ENCODE peak calls at places on chromosomes 13 and 19, in eight cellular contexts. Y is tibial nerve, A is brain microvascular endothelial cell, I is lower leg skin, P is left lung, J is lung, Z is AG04450, G is HCT116. T is an unnamed sample.

GRCh38 chr13:79781829-79782540 is 301.0 kb downstream of the NDFIP2 start:
- DNase-seq in J (no peak), I (no peak), Z (no peak), P (no peak), G (no peak), A (no peak), Y (no peak), T (no peak)

GRCh38 chr19:38849746-38850230 is at the start of gene HNRNPL:
- DNase-seq in A (no peak), P (peak; percentile 98), I (no peak), J (peak; percentile 99), Z (no peak), G (no peak), Y (no peak), T (no peak)

GRCh38 chr19:47826800-47827199 is 5.1 kb downstream of the CRX start:
- DNase-seq in I (no peak), P (no peak), A (no peak), G (no peak), J (no peak), Z (no peak), Y (no peak), T (no peak)

GRCh38 chr13:44317752-44318550 is 55.7 kb upstream of the SERP2 start:
- DNase-seq in Y (no peak), G (no peak), I (peak; percentile 53), Z (no peak), A (no peak), J (no peak), P (no peak), T (peak; percentile 86)

GRCh38 chr13:95438297-95438696 is 114.2 kb upstream of the CLDN10 start:
- DNase-seq in Z (no peak), I (no peak), J (no peak), G (no peak), P (no peak), A (no peak), Y (no peak), T (no peak)

GRCh38 chr13:37960427-37960826 is 90.9 kb upstream of the TRPC4 start:
- DNase-seq in Z (no peak), G (no peak), P (no peak), Y (no peak), I (no peak), A (no peak), J (no peak), T (no peak)

GRCh38 chr13:79645569-79645968 is 164.6 kb downstream of the NDFIP2 start:
- DNase-seq in P (no peak), A (no peak), I (no peak), Y (no peak), G (no peak), Z (no peak), J (no peak), T (no peak)

GRCh38 chr13:22194106-22194810 is 523.4 kb downstream of the FGF9 start:
- DNase-seq in P (no peak), Y (no peak), Z (no peak), I (no peak), J (no peak), G (no peak), A (no peak), T (peak; percentile 20)

GRCh38 chr19:53870485-53870844 is 2.8 kb downstream of the MYADM start:
- DNase-seq in G (no peak), I (no peak), P (peak; percentile 79), Y (no peak), A (no peak), J (no peak), Z (no peak), T (no peak)

GRCh38 chr13:41960700-41961697 is at the start of gene VWA8:
- DNase-seq in Y (peak; percentile 30), Z (no peak), P (peak; percentile 94), I (peak; percentile 53), J (peak; percentile 84), A (peak; percentile 75), G (peak; percentile 63), T (peak; percentile 80)

GRCh38 chr19:49926520-49926919 is 2.5 kb upstream of the ATF5 start:
- DNase-seq in G (no peak), Y (no peak), P (peak; percentile 13), A (no peak), Z (no peak), J (no peak), I (no peak), T (no peak)

GRCh38 chr19:49929611-49930482 is 543 bp upstream of the NUP62 start:
- DNase-seq in Y (peak; percentile 76), J (peak; percentile 95), P (peak; percentile 92), A (peak; percentile 94), G (peak; percentile 98), I (peak; percentile 89), Z (peak; percentile 93), T (peak; percentile 95)

GRCh38 chr19:49925486-49925885 is 3.5 kb upstream of the ATF5 start:
- DNase-seq in Y (no peak), J (no peak), A (no peak), P (peak; percentile 2), G (no peak), I (no peak), Z (no peak), T (no peak)

GRCh38 chr19:49929121-49929610 is at the start of the genes ATF5 and NUP62:
- DNase-seq in G (peak; percentile 59), P (peak; percentile 95), I (peak; percentile 74), J (peak; percentile 92), Y (peak; percentile 80), Z (no peak), A (peak; percentile 52), T (peak; percentile 72)

GRCh38 chr19:49927526-49928264 is 1.3 kb upstream of the ATF5 start:
- DNase-seq in Y (no peak), I (no peak), Z (no peak), A (no peak), P (peak; percentile 10), J (no peak), G (no peak), T (no peak)
- H3K4me3 ChIP-seq in Y (no peak overlapping the region), I (no peak overlapping the region), Z (peak overlapping the region; percentile 27), A (peak overlapping the region; percentile 12), P (peak overlapping the region; percentile 99), J (no peak overlapping the region), G (peak overlapping the region; percentile 97), T (peak overlapping the region; percentile 12)

GRCh38 chr13:34943675-34944634 is 1.9 kb downstream of the NBEA start:
- DNase-seq in G (no peak), I (no peak), Z (no peak), J (no peak), A (no peak), Y (no peak), P (no peak), T (no peak)

GRCh38 chr13:34939771-34940170 is 2.3 kb upstream of the NBEA start:
- DNase-seq in A (no peak), Z (no peak), G (no peak), P (no peak), J (no peak), Y (no peak), I (no peak), T (no peak)

GRCh38 chr13:34941436-34941834 is 635 bp upstream of the NBEA start:
- DNase-seq in I (no peak), G (no peak), P (no peak), Y (no peak), A (no peak), Z (no peak), J (no peak), T (no peak)

GRCh38 chr13:34942732-34943674 is 933 bp downstream of the NBEA start:
- DNase-seq in Y (no peak), I (no peak), Z (no peak), A (no peak), J (no peak), G (no peak), P (peak; percentile 78), T (no peak)

DNA sequence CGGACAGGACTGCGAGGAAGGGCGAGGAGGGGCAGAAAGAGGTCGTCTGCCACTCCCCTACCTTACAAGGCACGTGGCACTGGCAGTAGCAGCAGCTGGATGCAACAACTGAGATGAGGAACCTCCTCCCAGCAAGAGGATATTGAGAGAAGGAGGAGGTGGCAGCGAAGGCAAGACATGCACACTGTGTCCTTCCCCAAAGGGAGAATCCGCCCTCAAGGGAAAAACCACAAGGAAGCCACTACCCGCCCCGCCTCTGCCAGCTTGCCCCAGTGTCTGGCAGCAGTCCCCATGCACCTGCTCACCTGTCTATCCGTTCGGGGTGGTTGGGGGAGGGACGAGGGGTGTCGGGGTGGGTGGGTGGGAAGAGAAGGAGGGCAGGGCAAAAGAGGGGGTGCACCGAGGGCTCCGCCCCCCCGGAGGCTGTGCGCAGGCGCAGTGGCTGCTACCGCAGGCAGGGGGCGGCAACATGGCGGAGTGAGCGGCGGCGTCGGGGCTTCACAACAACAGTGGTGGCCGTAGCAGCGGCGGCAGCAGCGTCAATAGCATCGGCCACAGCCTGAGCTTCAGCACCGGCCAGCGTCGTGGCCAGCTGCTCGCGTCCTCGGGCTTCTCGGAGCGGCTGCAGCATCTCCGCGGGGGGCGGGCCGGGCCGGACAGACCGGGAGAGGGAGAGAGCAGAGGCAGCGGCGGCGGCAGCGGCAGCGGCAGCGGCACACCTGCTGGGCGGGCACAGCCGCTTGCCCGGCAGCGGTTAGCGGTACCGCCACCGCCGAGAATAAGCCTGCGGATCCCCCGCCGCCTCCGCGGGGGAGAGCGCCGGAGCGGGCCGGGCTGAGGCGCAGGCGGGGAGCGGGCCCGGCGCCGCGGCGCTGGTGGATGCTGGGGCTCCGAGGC is at the start of gene NBEA:
- DNase-seq in Z (no peak), Y (peak; percentile 17), G (peak; percentile 46), I (peak; percentile 38), J (peak; percentile 77), A (peak; percentile 19), P (peak; percentile 88), T (peak; percentile 54)
- TF ChIP-seq CTCF in Z (no peak), Y (peak; percentile 43), G (no peak), I (no peak), J (no peak), A (peak; percentile 28), P (peak; percentile 19), T (no peak)

GRCh38 chr19:1874554-1875185 is 10.6 kb downstream of the ABHD17A start:
- DNase-seq in A (no peak), Z (no peak), Y (no peak), I (no peak), G (no peak), P (no peak), J (no peak), T (no peak)

GRCh38 chr19:1871630-1872029 is 8.3 kb upstream of the KLF16 start:
- DNase-seq in A (no peak), G (no peak), I (no peak), J (no peak), Y (no peak), Z (no peak), P (no peak), T (no peak)

GRCh38 chr19:1875646-1876493 is 9.4 kb downstream of the ABHD17A start:
- DNase-seq in J (peak; percentile 90), I (peak; percentile 90), Z (peak; percentile 34), G (peak; percentile 68), Y (peak; percentile 85), A (peak; percentile 74), P (peak; percentile 99), T (peak; percentile 88)

GRCh38 chr19:1872807-1873523 is 9.6 kb upstream of the KLF16 start:
- DNase-seq in Z (no peak), G (no peak), Y (no peak), J (no peak), I (no peak), A (no peak), P (no peak), T (no peak)

GRCh38 chr19:1873524-1874473 is 10.4 kb upstream of the KLF16 start:
- DNase-seq in J (no peak), G (no peak), Y (no peak), P (no peak), Z (no peak), I (no peak), A (no peak), T (no peak)
- H3K4me3 ChIP-seq in J (peak overlapping the region; percentile 32), G (peak overlapping the region; percentile 76), Y (no peak overlapping the region), P (peak overlapping the region; percentile 99), Z (peak overlapping the region; percentile 41), I (no peak overlapping the region), A (no peak overlapping the region), T (peak overlapping the region; percentile 97)

GRCh38 chr13:32791545-32792172 is 205.4 kb downstream of the PDS5B start:
- DNase-seq in I (no peak), A (no peak), Z (no peak), Y (no peak), G (no peak), J (no peak), P (no peak), T (peak; percentile 1)

GRCh38 chr13:32790731-32791130 is 204.5 kb downstream of the PDS5B start:
- DNase-seq in J (no peak), Y (no peak), P (no peak), Z (no peak), I (no peak), G (no peak), A (no peak), T (no peak)
- TF ChIP-seq CTCF in J (no peak), Y (no peak), P (no peak), Z (peak; percentile 24), I (no peak), G (peak; percentile 19), A (peak; percentile 38), T (no peak)